ENCODE peak calls at places on chromosome 13, in nine cellular contexts. B is T-cell; U is pancreas; M is HTR-8/SVneo; V is myocyte; S is activated CD4-positive, alpha-beta T cell treated with anti-CD3 and anti-CD28 coated beads for 36 hours; A is NCI-H1105 treated with DMSO at 0.1 percent for 48 hours; Q is stimulated activated CD4-positive, alpha-beta T cell treated with anti-CD3 and anti-CD28 coated beads, Interleukin-4, amount 100 ng/mL, for 4 hours; D is heart left ventricle. T is an unnamed sample.

GRCh38 chr13:110409581-110409992 is 102.5 kb downstream of the COL4A2 start:
- DNase-seq in U (no peak), B (no peak), Q (no peak), A (no peak), S (no peak), V (peak), M (peak), D (peak), T (no peak)

GRCh38 chr13:51776179-51776578 is 27.8 kb downstream of the DHRS12 start:
- DNase-seq in V (no peak), B (no peak), M (no peak), D (no peak), S (no peak), Q (no peak), U (peak), A (no peak), T (no peak)

GRCh38 chr13:50153888-50154287 is 138.6 kb downstream of the KCNRG start:
- DNase-seq in M (no peak), S (no peak), Q (no peak), B (no peak), A (no peak), V (no peak), U (no peak), D (no peak), T (no peak)

GRCh38 chr13:47696677-47697076 is 304.4 kb downstream of the SUCLA2 start:
- DNase-seq in A (no peak), U (no peak), B (no peak), Q (no peak), S (no peak), M (no peak), V (no peak), D (no peak), T (no peak)

GRCh38 chr13:30159446-30159839 is 147.9 kb downstream of the KATNAL1 start:
- DNase-seq in B (no peak), D (no peak), S (peak), M (peak), V (peak), Q (peak), U (no peak), A (no peak), T (peak)

GRCh38 chr13:99005609-99006008 is 27.7 kb upstream of the DOCK9 start:
- DNase-seq in B (no peak), D (no peak), A (no peak), M (no peak), V (peak), U (no peak), S (no peak), Q (no peak), T (no peak)

GRCh38 chr13:90008707-90009149 is 1338.8 kb upstream of the MIR17HG start:
- DNase-seq in M (no peak), S (no peak), Q (no peak), V (no peak), U (no peak), D (no peak), B (no peak), A (no peak), T (no peak)

GRCh38 chr13:34730966-34731365 is 211.1 kb upstream of the NBEA start:
- DNase-seq in B (no peak), U (no peak), D (no peak), V (no peak), S (no peak), Q (no peak), M (no peak), A (no peak), T (no peak)

GRCh38 chr13:25677956-25678355 is 306.2 kb downstream of the ATP8A2 start:
- DNase-seq in A (no peak), V (peak), U (no peak), S (no peak), Q (no peak), M (no peak), B (no peak), D (no peak), T (no peak)

GRCh38 chr13:25778302-25778701 is 273.5 kb downstream of the SHISA2 start:
- DNase-seq in S (no peak), Q (no peak), D (no peak), A (no peak), V (no peak), U (no peak), M (no peak), B (no peak), T (no peak)

GRCh38 chr13:90201198-90201597 is 1146.3 kb upstream of the MIR17HG start:
- DNase-seq in U (no peak), D (no peak), A (no peak), B (no peak), V (no peak), Q (no peak), S (no peak), M (no peak), T (no peak)

GRCh38 chr13:32587774-32588165 is 1.5 kb downstream of the PDS5B start:
- DNase-seq in D (no peak), Q (no peak), M (no peak), S (no peak), U (no peak), V (peak), B (no peak), A (peak), T (no peak)

GRCh38 chr13:80116107-80116506 is 224.8 kb downstream of the SPRY2 start:
- DNase-seq in A (no peak), V (peak), Q (no peak), S (no peak), U (no peak), B (no peak), M (no peak), D (no peak), T (no peak)

GRCh38 chr13:25037057-25037813 is 58.7 kb upstream of the PABPC3 start:
- DNase-seq in D (peak), B (peak), A (peak), S (peak), Q (peak), V (peak), U (peak), M (peak), T (peak)

GRCh38 chr13:44129418-44129817 is 244.2 kb upstream of the SERP2 start:
- DNase-seq in D (no peak), U (no peak), B (no peak), M (no peak), A (no peak), Q (no peak), V (no peak), S (no peak), T (no peak)

GRCh38 chr13:31982540-31982939 is 49.0 kb upstream of the FRY start:
- DNase-seq in U (peak), A (peak), V (peak), D (peak), M (peak), Q (no peak), B (no peak), S (no peak), T (peak)

GRCh38 chr13:109297628-109298027 is 488.8 kb downstream of the IRS2 start:
- DNase-seq in A (no peak), V (peak), S (no peak), M (no peak), B (no peak), U (no peak), Q (no peak), D (no peak), T (no peak)

GRCh38 chr13:48412881-48413351 is at the start of gene LPAR6:
- DNase-seq in S (no peak), B (no peak), D (peak), U (peak), V (peak), M (peak), Q (no peak), A (no peak), T (peak)

GRCh38 chr13:99734013-99734693 is 232.9 kb downstream of the TM9SF2 start:
- DNase-seq in U (no peak), S (no peak), Q (no peak), B (no peak), V (no peak), D (no peak), M (no peak), A (no peak), T (no peak)

T was measured in activated CD8-positive, alpha-beta T cell treated with anti-CD3 and anti-CD28 coated beads for 36 hours.